ENCODE peak calls at places on chromosomes 7 and 10, in seven cellular contexts. A is HepG2; N is CD8-positive, alpha-beta T cell; J is mammary epithelial cell; P is effector memory CD4-positive, alpha-beta T cell; E is tibial artery; K is cardiac muscle cell. X is an unnamed sample.

GRCh38 chr10:52391927-52392602 is 78.0 kb downstream of the DKK1 start:
- DNase-seq in A (no peak), N (no peak), J (peak; percentile 62), P (no peak), E (no peak), K (no peak), X (no peak)

GRCh38 chr7:47614450-47614849 is 32.5 kb upstream of the TNS3 start:
- DNase-seq in A (no peak), N (no peak), J (no peak), P (no peak), E (no peak), K (no peak), X (no peak)

GRCh38 chr7:47670738-47671137 is 88.8 kb upstream of the TNS3 start:
- DNase-seq in A (no peak), N (no peak), J (no peak), P (no peak), E (no peak), K (no peak), X (no peak)

GRCh38 chr7:152572101-152572500 is 103.8 kb downstream of the XRCC2 start:
- DNase-seq in A (no peak), N (no peak), J (no peak), P (no peak), E (no peak), K (peak; percentile 71), X (no peak)

GRCh38 chr7:76383089-76383944 is 24.5 kb upstream of the YWHAG start:
- DNase-seq in A (peak; percentile 64), N (no peak), J (no peak), P (no peak), E (no peak), K (peak; percentile 31), X (no peak)

GRCh38 chr7:35820858-35821257 is 20.0 kb downstream of the SEPTIN7 start:
- DNase-seq in A (peak; percentile 31), N (no peak), J (no peak), P (no peak), E (no peak), K (no peak), X (no peak)

GRCh38 chr7:74037609-74038008 is 9.6 kb downstream of the ELN start:
- DNase-seq in A (no peak), N (no peak), J (no peak), P (no peak), E (no peak), K (no peak), X (no peak)

GRCh38 chr7:121192834-121193233 is 136.0 kb upstream of the WNT16 start:
- DNase-seq in A (no peak), N (no peak), J (no peak), P (no peak), E (no peak), K (no peak), X (no peak)

GRCh38 chr10:24331457-24331856 is 122.5 kb downstream of the KIAA1217 start:
- DNase-seq in A (no peak), N (no peak), J (peak; percentile 68), P (no peak), E (no peak), K (peak; percentile 94), X (no peak)

GRCh38 chr7:46454796-46455195 is 533.7 kb upstream of the IGFBP3 start:
- DNase-seq in A (no peak), N (no peak), J (no peak), P (no peak), E (no peak), K (peak; percentile 62), X (no peak)

GRCh38 chr7:155123413-155123812 is 53.3 kb downstream of the HTR5A start:
- DNase-seq in A (no peak), N (no peak), J (no peak), P (no peak), E (no peak), K (no peak), X (no peak)

GRCh38 chr7:122073635-122074034 is 70.4 kb downstream of the AASS start:
- DNase-seq in A (no peak), N (no peak), J (no peak), P (no peak), E (no peak), K (no peak), X (no peak)

GRCh38 chr7:50696810-50697582 is 85.7 kb downstream of the GRB10 start:
- DNase-seq in A (peak; percentile 32), N (no peak), J (no peak), P (no peak), E (no peak), K (peak; percentile 20), X (no peak)

GRCh38 chr7:66899552-66900280 is 21.3 kb upstream of the TMEM248 start:
- DNase-seq in A (no peak), N (no peak), J (no peak), P (no peak), E (no peak), K (no peak), X (no peak)

GRCh38 chr10:85548038-85548437 is 818.6 kb downstream of the GRID1 start:
- DNase-seq in A (peak; percentile 16), N (no peak), J (peak; percentile 76), P (peak; percentile 18), E (no peak), K (peak; percentile 4), X (no peak)

GRCh38 chr10:31158000-31158658 is 126.5 kb upstream of the ZNF438 start:
- DNase-seq in A (no peak), N (no peak), J (no peak), P (no peak), E (no peak), K (peak; percentile 51), X (no peak)

GRCh38 chr10:484441-484924 is 205.0 kb downstream of the DIP2C start:
- DNase-seq in A (no peak), N (no peak), J (no peak), P (no peak), E (no peak), K (peak; percentile 27), X (peak; percentile 57)

GRCh38 chr7:151598045-151598444 is 78.3 kb upstream of the RHEB start:
- DNase-seq in A (peak; percentile 29), N (no peak), J (peak; percentile 88), P (no peak), E (no peak), K (peak; percentile 82), X (no peak)

GRCh38 chr10:119246862-119247549 is 39.6 kb downstream of the GRK5 start:
- DNase-seq in A (no peak), N (no peak), J (no peak), P (no peak), E (peak; percentile 79), K (peak; percentile 79), X (peak; percentile 89)

GRCh38 chr7:73865738-73866445 is 4.9 kb downstream of the TMEM270 start:
- DNase-seq in A (peak; percentile 34), N (no peak), J (no peak), P (no peak), E (peak; percentile 49), K (peak; percentile 76), X (no peak)

GRCh38 chr7:112182749-112183148 is 23.4 kb downstream of the DOCK4 start:
- DNase-seq in A (peak; percentile 38), N (no peak), J (no peak), P (no peak), E (no peak), K (no peak), X (no peak)

GRCh38 chr10:89669985-89670384 is 24.9 kb upstream of the PANK1 start:
- DNase-seq in A (peak; percentile 66), N (no peak), J (no peak), P (no peak), E (no peak), K (no peak), X (no peak)

GRCh38 chr10:118870467-118871243 is 115.9 kb upstream of the CACUL1 start:
- DNase-seq in A (peak; percentile 8), N (no peak), J (peak; percentile 91), P (no peak), E (peak; percentile 23), K (peak; percentile 94), X (peak; percentile 66)

GRCh38 chr7:94400643-94401042 is 5.9 kb downstream of the COL1A2 start:
- DNase-seq in A (no peak), N (no peak), J (no peak), P (no peak), E (no peak), K (peak; percentile 42), X (no peak)
- H3K27ac ChIP-seq in A (no peak overlapping the region), N (no peak overlapping the region), J (no peak overlapping the region), P (no peak overlapping the region), E (peak overlapping the region; percentile 93), K (no peak overlapping the region), X (no peak overlapping the region)

GRCh38 chr10:123170961-123171360 is 16.8 kb downstream of the BUB3 start:
- DNase-seq in A (peak; percentile 49), N (no peak), J (no peak), P (no peak), E (no peak), K (no peak), X (no peak)

GRCh38 chr10:123166618-123167017 is 12.4 kb downstream of the BUB3 start:
- DNase-seq in A (no peak), N (no peak), J (no peak), P (no peak), E (no peak), K (no peak), X (no peak)

GRCh38 chr10:123160311-123160980 is 6.2 kb downstream of the BUB3 start:
- DNase-seq in A (no peak), N (no peak), J (no peak), P (no peak), E (no peak), K (no peak), X (no peak)

GRCh38 chr10:123165445-123166072 is 11.4 kb downstream of the BUB3 start:
- DNase-seq in A (no peak), N (no peak), J (no peak), P (no peak), E (no peak), K (no peak), X (no peak)
- H3K4me3 ChIP-seq in A (no peak overlapping the region), N (no peak overlapping the region), J (no peak overlapping the region), P (no peak overlapping the region), E (no peak overlapping the region), K (no peak overlapping the region), X (no peak overlapping the region)

DNA sequence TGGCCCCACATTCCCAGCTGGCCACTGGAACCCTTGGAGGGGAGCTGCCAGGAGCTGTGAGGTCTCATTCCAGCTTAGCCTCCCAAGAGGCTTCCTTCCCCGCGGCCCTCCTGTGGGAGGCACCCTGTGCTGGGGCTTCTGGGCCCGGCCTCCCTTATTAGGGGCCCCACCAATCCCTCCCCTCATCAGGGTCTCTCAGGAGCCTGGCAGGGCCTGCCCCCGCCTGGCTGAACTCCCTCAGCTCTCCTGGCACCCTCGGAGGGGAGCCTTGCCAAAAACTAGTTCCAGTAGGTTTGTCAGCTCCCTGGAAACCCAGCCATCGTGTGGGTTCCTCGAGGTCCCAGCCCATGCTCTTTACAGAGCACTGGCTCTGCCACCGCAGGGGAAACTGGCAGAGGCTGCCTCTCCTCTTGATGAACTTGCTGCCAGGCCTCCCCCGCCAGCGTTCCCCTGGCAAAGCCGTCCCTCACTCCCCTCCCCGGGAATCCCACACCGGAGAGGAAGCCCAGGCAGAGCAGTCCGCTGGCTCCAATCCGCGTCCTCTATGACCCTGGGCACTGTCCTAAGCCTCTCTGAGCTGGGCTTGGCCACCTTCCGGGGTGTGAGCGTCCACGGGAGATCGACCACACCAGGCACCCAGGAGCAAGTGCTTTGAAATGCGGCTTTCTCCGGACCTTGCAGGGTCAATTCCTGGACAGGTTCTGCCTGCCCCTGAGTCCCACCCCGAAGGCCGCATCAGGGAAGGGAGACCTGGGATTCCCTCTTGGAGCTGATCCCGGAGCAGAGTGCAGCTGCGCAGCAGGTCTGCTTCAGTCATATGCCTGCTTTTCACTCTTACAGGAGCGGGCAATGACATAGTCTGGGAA is 139.8 kb downstream of the ARHGAP22 start:
- DNase-seq in A (no peak), N (no peak), J (peak; percentile 27), P (no peak), E (no peak), K (no peak), X (no peak)
- H3K27ac ChIP-seq in A (no peak overlapping the region), N (no peak overlapping the region), J (no peak overlapping the region), P (no peak overlapping the region), E (no peak overlapping the region), K (no peak overlapping the region), X (peak overlapping the region; percentile 58)

GRCh38 chr10:4022473-4022872 is 237.5 kb upstream of the KLF6 start:
- DNase-seq in A (no peak), N (no peak), J (no peak), P (no peak), E (no peak), K (no peak), X (no peak)
- H3K4me3 ChIP-seq in A (no peak overlapping the region), N (no peak overlapping the region), J (no peak overlapping the region), P (no peak overlapping the region), E (no peak overlapping the region), K (no peak overlapping the region), X (no peak overlapping the region)

X was measured in right atrium auricular region.